ENCODE peak calls at places on chromosomes 13 and 19, in four cellular contexts. H, C, K and P are unnamed samples.

GRCh38 chr19:46574533-46574932 is 26.6 kb upstream of the CALM3 start:
- DNase-seq in H (peak; percentile 44), C (no peak), K (no peak), P (no peak)

GRCh38 chr13:51348069-51348967 is 8.8 kb downstream of the SERPINE3 start:
- DNase-seq in H (no peak), C (no peak), K (no peak), P (no peak)

GRCh38 chr13:112354330-112355273 is 21.6 kb upstream of the SPACA7 start:
- DNase-seq in H (no peak), C (no peak), K (no peak), P (no peak)

GRCh38 chr13:46170687-46171086 is 11.3 kb downstream of the LCP1 start:
- DNase-seq in H (peak; percentile 63), C (no peak), K (no peak), P (no peak)

GRCh38 chr13:30957258-30957943 is 24.9 kb downstream of the TEX26 start:
- DNase-seq in H (no peak), C (no peak), K (no peak), P (no peak)

GRCh38 chr13:113589251-113589960 is 4.9 kb downstream of the TFDP1 start:
- DNase-seq in H (no peak), C (no peak), K (no peak), P (no peak)

GRCh38 chr13:108176685-108177274 is 38.6 kb downstream of the LIG4 start:
- DNase-seq in H (peak; percentile 33), C (no peak), K (peak; percentile 43), P (peak; percentile 18)

GRCh38 chr13:102596147-102597028 is at the start of gene TPP2:
- DNase-seq in H (peak; percentile 97), C (peak; percentile 96), K (peak; percentile 98), P (peak; percentile 99)

GRCh38 chr13:60318186-60318585 is 78.8 kb upstream of the TDRD3 start:
- DNase-seq in H (no peak), C (no peak), K (no peak), P (no peak)

GRCh38 chr13:32257649-32258048 is 57.5 kb downstream of the ZAR1L start:
- DNase-seq in H (no peak), C (no peak), K (no peak), P (no peak)

GRCh38 chr13:37868691-37869505 is 674 bp downstream of the TRPC4 start:
- DNase-seq in H (no peak), C (no peak), K (no peak), P (peak; percentile 28)

GRCh38 chr19:4369888-4370260 is 26.5 kb downstream of the MPND start:
- DNase-seq in H (peak; percentile 70), C (peak; percentile 74), K (peak; percentile 84), P (peak; percentile 62)

GRCh38 chr13:40613192-40613818 is 53.1 kb downstream of the FOXO1 start:
- DNase-seq in H (peak; percentile 84), C (no peak), K (no peak), P (peak; percentile 70)

GRCh38 chr19:49497047-49497789 is 984 bp downstream of the RPS11 start:
- DNase-seq in H (peak; percentile 83), C (peak; percentile 21), K (peak; percentile 74), P (peak; percentile 49)

GRCh38 chr19:18796239-18796638 is 5.1 kb upstream of the COMP start:
- DNase-seq in H (no peak), C (no peak), K (no peak), P (no peak)

GRCh38 chr13:27016871-27017270 is 154.7 kb downstream of the USP12 start:
- DNase-seq in H (no peak), C (peak; percentile 65), K (no peak), P (no peak)

GRCh38 chr19:49058592-49058991 is 1.0 kb upstream of the CGB7 start:
- DNase-seq in H (no peak), C (no peak), K (no peak), P (no peak)

GRCh38 chr19:42255766-42256750 is 1.1 kb upstream of the ERF start:
- DNase-seq in H (no peak), C (peak; percentile 41), K (peak; percentile 18), P (peak; percentile 63)

GRCh38 chr13:82467626-82468025 is 1414.6 kb downstream of the SLITRK1 start:
- DNase-seq in H (no peak), C (no peak), K (no peak), P (no peak)

GRCh38 chr13:44619651-44620050 is 43.5 kb upstream of the TSC22D1 start:
- DNase-seq in H (no peak), C (no peak), K (no peak), P (no peak)

GRCh38 chr13:71015516-71015915 is 851.5 kb downstream of the DACH1 start:
- DNase-seq in H (no peak), C (no peak), K (no peak), P (no peak)

GRCh38 chr13:24172071-24172470 is 11.6 kb downstream of the SPATA13 start:
- DNase-seq in H (no peak), C (no peak), K (no peak), P (no peak)

GRCh38 chr13:98429977-98430785 is 146.7 kb downstream of the STK24 start:
- DNase-seq in H (no peak), C (no peak), K (no peak), P (no peak)

GRCh38 chr13:114049026-114049425 is 75.2 kb upstream of the C13orf46 start:
- DNase-seq in H (peak; percentile 36), C (no peak), K (no peak), P (no peak)

GRCh38 chr19:4566402-4567051 is 7.0 kb upstream of the SEMA6B start:
- DNase-seq in H (no peak), C (peak; percentile 91), K (peak; percentile 74), P (no peak)

GRCh38 chr19:18594824-18595373 is 6.3 kb downstream of the REX1BD start:
- DNase-seq in H (no peak), C (no peak), K (no peak), P (no peak)

GRCh38 chr13:104779311-104779710 is 1713.1 kb upstream of the SLC10A2 start:
- DNase-seq in H (no peak), C (peak; percentile 70), K (no peak), P (no peak)

GRCh38 chr19:16850133-16850532 is 20.9 kb downstream of the SIN3B start:
- DNase-seq in H (no peak), C (no peak), K (no peak), P (no peak)

GRCh38 chr13:19769854-19770253 is 12.9 kb downstream of the PSPC1 start:
- DNase-seq in H (no peak), C (no peak), K (no peak), P (no peak)

GRCh38 chr19:14450168-14450874 is 17.2 kb downstream of the PKN1 start:
- DNase-seq in H (peak; percentile 47), C (no peak), K (peak; percentile 31), P (peak; percentile 65)

GRCh38 chr13:46496086-46496485 is 56.9 kb upstream of the LRCH1 start:
- DNase-seq in H (no peak), C (no peak), K (no peak), P (no peak)

GRCh38 chr13:75365724-75366173 is 116.2 kb downstream of the TBC1D4 start:
- DNase-seq in H (no peak), C (no peak), K (no peak), P (peak; percentile 84)

GRCh38 chr13:80979035-80979641 is 638.2 kb upstream of the SPRY2 start:
- DNase-seq in H (no peak), C (peak; percentile 66), K (peak; percentile 51), P (peak; percentile 73)

GRCh38 chr19:10508707-10509106 is 5.6 kb upstream of the KEAP1 start:
- DNase-seq in H (no peak), C (no peak), K (no peak), P (no peak)

GRCh38 chr13:70249332-70250064 is 141.2 kb upstream of the KLHL1 start:
- DNase-seq in H (no peak), C (peak; percentile 9), K (no peak), P (peak; percentile 53)